ENCODE peak calls at places on chromosomes 16 and 17, in five cellular contexts. W, Y, K, U and N are unnamed samples.

GRCh38 chr17:2695961-2696760 is 15.4 kb downstream of the CLUH start:
- DNase-seq in K (no peak), U (no peak), Y (peak; percentile 59), W (no peak), N (peak; percentile 76)

GRCh38 chr17:35283767-35284166 is 40.9 kb downstream of the SLFN5 start:
- DNase-seq in W (no peak), U (no peak), K (no peak), Y (no peak), N (no peak)

GRCh38 chr16:82067810-82068325 is 32.8 kb downstream of the HSD17B2 start:
- DNase-seq in W (no peak), K (no peak), Y (no peak), U (no peak), N (no peak)

GRCh38 chr17:68613739-68614298 is 12.7 kb upstream of the FAM20A start:
- DNase-seq in Y (no peak), K (peak; percentile 95), W (no peak), U (no peak), N (no peak)

GRCh38 chr17:78387982-78388941 is 9.8 kb downstream of the PGS1 start:
- DNase-seq in Y (no peak), U (peak; percentile 25), W (peak; percentile 61), K (no peak), N (no peak)

GRCh38 chr16:4032768-4033167 is 83.5 kb downstream of the ADCY9 start:
- DNase-seq in Y (no peak), K (no peak), W (no peak), U (no peak), N (no peak)

GRCh38 chr17:21098934-21099687 is 27.7 kb upstream of the DHRS7B start:
- DNase-seq in K (peak; percentile 97), U (peak; percentile 43), W (peak; percentile 42), Y (peak; percentile 87), N (peak; percentile 84)

GRCh38 chr17:41917192-41917591 is 1.6 kb downstream of the ACLY start:
- DNase-seq in K (no peak), U (no peak), Y (no peak), W (no peak), N (no peak)

GRCh38 chr16:73418746-73419145 is 370.8 kb upstream of the ZFHX3 start:
- DNase-seq in U (no peak), Y (no peak), K (no peak), W (no peak), N (no peak)

GRCh38 chr17:78595135-78595810 is 18.1 kb upstream of the DNAH17 start:
- DNase-seq in K (no peak), Y (no peak), U (no peak), W (no peak), N (no peak)

GRCh38 chr17:19309701-19310100 is 52.8 kb downstream of the B9D1 start:
- DNase-seq in Y (no peak), U (no peak), K (peak; percentile 56), W (no peak), N (no peak)

GRCh38 chr17:20262116-20262977 is 205.0 kb downstream of the LGALS9B start:
- DNase-seq in W (no peak), K (no peak), Y (no peak), U (no peak), N (no peak)

GRCh38 chr17:82380860-82381702 is 9.5 kb downstream of the UTS2R start:
- DNase-seq in U (no peak), Y (no peak), W (no peak), K (no peak), N (no peak)

GRCh38 chr16:16083421-16084156 is 134.2 kb downstream of the ABCC1 start:
- DNase-seq in U (no peak), K (no peak), W (no peak), Y (no peak), N (no peak)

GRCh38 chr16:66660422-66661209 is 35.9 kb downstream of the CMTM4 start:
- DNase-seq in K (peak; percentile 84), U (peak; percentile 52), Y (no peak), W (peak; percentile 69), N (peak; percentile 73)

GRCh38 chr16:9138731-9139501 is 47.5 kb downstream of the HAPSTR1 start:
- DNase-seq in K (peak; percentile 83), U (peak; percentile 13), W (peak; percentile 56), Y (peak; percentile 87), N (peak; percentile 34)

GRCh38 chr16:1005286-1005685 is 23.7 kb downstream of the SOX8 start:
- DNase-seq in Y (no peak), U (no peak), K (no peak), W (no peak), N (no peak)

GRCh38 chr16:50815382-50815781 is 73.5 kb downstream of the CYLD start:
- DNase-seq in Y (no peak), K (no peak), W (no peak), U (no peak), N (no peak)

GRCh38 chr16:3712830-3713476 is 4.4 kb downstream of the TRAP1 start:
- DNase-seq in K (peak; percentile 57), Y (no peak), U (no peak), W (no peak), N (no peak)

GRCh38 chr16:58661199-58661830 is 23.3 kb downstream of the SLC38A7 start:
- DNase-seq in W (peak; percentile 28), U (peak; percentile 43), Y (no peak), K (peak; percentile 68), N (no peak)

GRCh38 chr16:48052731-48053130 is 103.1 kb downstream of the ABCC12 start:
- DNase-seq in K (no peak), U (no peak), Y (no peak), W (no peak), N (no peak)

GRCh38 chr17:63840591-63841349 is 1.7 kb downstream of the SMARCD2 start:
- DNase-seq in W (no peak), K (no peak), U (no peak), Y (peak; percentile 63), N (no peak)

GRCh38 chr17:77354721-77355455 is 214.1 kb downstream of the SEC14L1 start:
- DNase-seq in Y (peak; percentile 62), U (no peak), K (no peak), W (peak; percentile 91), N (no peak)

GRCh38 chr17:43917348-43918025 is 10.2 kb upstream of the MPP2 start:
- DNase-seq in K (peak; percentile 83), W (peak; percentile 35), U (no peak), Y (peak; percentile 84), N (no peak)

GRCh38 chr17:59534583-59534982 is 30.8 kb upstream of the DHX40 start:
- DNase-seq in W (no peak), K (no peak), Y (no peak), U (no peak), N (no peak)

GRCh38 chr17:45398800-45399199 is 33.9 kb downstream of the ARHGAP27 start:
- DNase-seq in W (no peak), Y (no peak), U (no peak), K (no peak), N (no peak)

GRCh38 chr17:41402161-41402560 is 4.8 kb upstream of the KRT31 start:
- DNase-seq in U (no peak), K (no peak), Y (no peak), W (no peak), N (no peak)

GRCh38 chr17:45170976-45171337 is 9.3 kb downstream of the HEXIM2 start:
- DNase-seq in Y (no peak), W (peak; percentile 71), U (no peak), K (no peak), N (peak; percentile 95)

GRCh38 chr17:35555695-35556094 is 4.9 kb downstream of the SLFN14 start:
- DNase-seq in U (no peak), Y (no peak), W (no peak), K (no peak), N (no peak)